ENCODE peak calls at places on chromosome 9, in six cellular contexts. One of them, this sample, is unnamed.

GRCh38 chr9:81669011-81669739 is 20.2 kb downstream of the TLE1 start:
- DNase-seq in AG08396: no peak
- DNase-seq in naive thymus-derived CD8-positive, alpha-beta T cell: no peak
- DNase-seq in natural killer cell: no peak
- DNase-seq in RPMI7951: no peak
- DNase-seq in Ammon's horn: no peak
- DNase-seq in this sample: no peak

GRCh38 chr9:86353591-86354047 is 591 bp downstream of the TUT7 start:
- DNase-seq in Ammon's horn: peak
- DNase-seq in naive thymus-derived CD8-positive, alpha-beta T cell: no peak
- DNase-seq in natural killer cell: no peak
- DNase-seq in AG08396: no peak
- DNase-seq in RPMI7951: peak
- DNase-seq in this sample: no peak

GRCh38 chr9:34899535-34900158 is 58.4 kb upstream of the PHF24 start:
- DNase-seq in AG08396: peak
- DNase-seq in natural killer cell: peak
- DNase-seq in naive thymus-derived CD8-positive, alpha-beta T cell: peak
- DNase-seq in Ammon's horn: peak
- DNase-seq in RPMI7951: peak
- DNase-seq in this sample: peak

GRCh38 chr9:128631636-128632035 is 25.0 kb downstream of the DYNC2I2 start:
- DNase-seq in natural killer cell: no peak
- DNase-seq in RPMI7951: no peak
- DNase-seq in naive thymus-derived CD8-positive, alpha-beta T cell: no peak
- DNase-seq in Ammon's horn: no peak
- DNase-seq in AG08396: no peak
- DNase-seq in this sample: no peak

GRCh38 chr9:102587231-102587630 is 407.9 kb upstream of the CYLC2 start:
- DNase-seq in naive thymus-derived CD8-positive, alpha-beta T cell: no peak
- DNase-seq in Ammon's horn: peak
- DNase-seq in natural killer cell: no peak
- DNase-seq in RPMI7951: no peak
- DNase-seq in AG08396: no peak
- DNase-seq in this sample: no peak

GRCh38 chr9:98045234-98046160 is 11.0 kb upstream of the NANS start:
- DNase-seq in naive thymus-derived CD8-positive, alpha-beta T cell: no peak
- DNase-seq in Ammon's horn: peak
- DNase-seq in natural killer cell: no peak
- DNase-seq in AG08396: no peak
- DNase-seq in RPMI7951: peak
- DNase-seq in this sample: no peak

GRCh38 chr9:77735515-77735914 is 87.4 kb upstream of the GNA14 start:
- DNase-seq in Ammon's horn: peak
- DNase-seq in natural killer cell: no peak
- DNase-seq in AG08396: no peak
- DNase-seq in RPMI7951: no peak
- DNase-seq in naive thymus-derived CD8-positive, alpha-beta T cell: no peak
- DNase-seq in this sample: no peak

GRCh38 chr9:122656378-122656777 is 1.0 kb downstream of the OR1B1 start:
- DNase-seq in RPMI7951: no peak
- DNase-seq in Ammon's horn: no peak
- DNase-seq in naive thymus-derived CD8-positive, alpha-beta T cell: no peak
- DNase-seq in AG08396: no peak
- DNase-seq in natural killer cell: no peak
- DNase-seq in this sample: no peak

GRCh38 chr9:137316012-137316981 is 14.2 kb upstream of the NRARP start:
- DNase-seq in naive thymus-derived CD8-positive, alpha-beta T cell: no peak
- DNase-seq in Ammon's horn: no peak
- DNase-seq in natural killer cell: no peak
- DNase-seq in RPMI7951: no peak
- DNase-seq in AG08396: peak
- DNase-seq in this sample: no peak

GRCh38 chr9:127549218-127549617 is 62.9 kb upstream of the STXBP1 start:
- DNase-seq in RPMI7951: no peak
- DNase-seq in Ammon's horn: no peak
- DNase-seq in naive thymus-derived CD8-positive, alpha-beta T cell: no peak
- DNase-seq in natural killer cell: no peak
- DNase-seq in AG08396: no peak
- DNase-seq in this sample: no peak

GRCh38 chr9:135050072-135050990 is 37.1 kb upstream of the OLFM1 start:
- DNase-seq in Ammon's horn: no peak
- DNase-seq in RPMI7951: no peak
- DNase-seq in AG08396: no peak
- DNase-seq in natural killer cell: no peak
- DNase-seq in naive thymus-derived CD8-positive, alpha-beta T cell: no peak
- DNase-seq in this sample: no peak

GRCh38 chr9:136310273-136311030 is 6.6 kb upstream of the CCDC187 start:
- DNase-seq in RPMI7951: no peak
- DNase-seq in Ammon's horn: no peak
- DNase-seq in AG08396: no peak
- DNase-seq in natural killer cell: no peak
- DNase-seq in naive thymus-derived CD8-positive, alpha-beta T cell: no peak
- DNase-seq in this sample: no peak

GRCh38 chr9:133107245-133107722 is 13.8 kb downstream of the RALGDS start:
- DNase-seq in AG08396: no peak
- DNase-seq in Ammon's horn: no peak
- DNase-seq in RPMI7951: no peak
- DNase-seq in natural killer cell: no peak
- DNase-seq in naive thymus-derived CD8-positive, alpha-beta T cell: no peak
- DNase-seq in this sample: no peak

GRCh38 chr9:133345596-133345995 is 2.3 kb downstream of the MED22 start:
- DNase-seq in Ammon's horn: no peak
- DNase-seq in RPMI7951: no peak
- DNase-seq in natural killer cell: no peak
- DNase-seq in naive thymus-derived CD8-positive, alpha-beta T cell: no peak
- DNase-seq in AG08396: no peak
- DNase-seq in this sample: no peak

GRCh38 chr9:126439402-126439765 is 112.8 kb downstream of the MVB12B start:
- DNase-seq in naive thymus-derived CD8-positive, alpha-beta T cell: no peak
- DNase-seq in Ammon's horn: no peak
- DNase-seq in AG08396: peak
- DNase-seq in natural killer cell: no peak
- DNase-seq in RPMI7951: peak
- DNase-seq in this sample: peak

GRCh38 chr9:134035041-134036039 is 10.1 kb downstream of the BRD3OS start:
- DNase-seq in AG08396: no peak
- DNase-seq in RPMI7951: no peak
- DNase-seq in naive thymus-derived CD8-positive, alpha-beta T cell: no peak
- DNase-seq in natural killer cell: no peak
- DNase-seq in Ammon's horn: no peak
- DNase-seq in this sample: no peak

This sample was measured in AG09309.